ENCODE peak calls at places on chromosome 22, in five cellular contexts. I, O, J, F and T are unnamed samples.
A peak's percentile ranks its signal among the peaks of the same experiment; 100 is the strongest.

GRCh38 chr22:20610243-20610686 is 102.9 kb downstream of the MED15 start:
- DNase-seq in F (no peak), O (no peak), J (no peak), I (no peak), T (no peak)

GRCh38 chr22:36299911-36300310 is 47.0 kb downstream of the APOL1 start:
- DNase-seq in I (no peak), F (no peak), J (no peak), O (no peak), T (no peak)

GRCh38 chr22:33743756-33744155 is 176.5 kb downstream of the LARGE1 start:
- DNase-seq in O (no peak), F (no peak), J (no peak), I (peak; percentile 15), T (no peak)

GRCh38 chr22:39664485-39665200 is 94.1 kb downstream of the CACNA1I start:
- DNase-seq in O (no peak), J (no peak), I (no peak), F (no peak), T (no peak)

GRCh38 chr22:40525250-40525884 is 111.2 kb downstream of the MRTFA start:
- DNase-seq in I (peak; percentile 46), F (peak; percentile 35), J (peak; percentile 37), O (peak; percentile 50), T (no peak)

GRCh38 chr22:37750596-37751162 is 53.8 kb downstream of the TRIOBP start:
- DNase-seq in J (no peak), O (no peak), I (no peak), F (no peak), T (no peak)

GRCh38 chr22:42960146-42960509 is 54.8 kb downstream of the PACSIN2 start:
- DNase-seq in F (no peak), J (no peak), I (peak; percentile 12), O (no peak), T (no peak)

GRCh38 chr22:26825960-26826359 is 168.6 kb downstream of the MIAT start:
- DNase-seq in O (no peak), F (no peak), J (no peak), I (no peak), T (no peak)

GRCh38 chr22:21030032-21030431 is 2.3 kb downstream of the SLC7A4 start:
- DNase-seq in O (no peak), I (no peak), F (no peak), J (no peak), T (no peak)

GRCh38 chr22:23305321-23305910 is 125.1 kb downstream of the BCR start:
- DNase-seq in F (peak; percentile 85), O (peak; percentile 57), J (no peak), I (peak; percentile 80), T (peak; percentile 21)

GRCh38 chr22:42825796-42826195 is 31.3 kb downstream of the ARFGAP3 start:
- DNase-seq in J (no peak), F (no peak), O (no peak), I (no peak), T (no peak)

GRCh38 chr22:41798736-41799135 is 1.7 kb upstream of the CCDC134 start:
- DNase-seq in J (no peak), F (no peak), O (no peak), I (no peak), T (no peak)

GRCh38 chr22:17980638-17981051 is 43.7 kb downstream of the MICAL3 start:
- DNase-seq in J (peak; percentile 49), O (peak; percentile 36), I (peak; percentile 48), F (no peak), T (no peak)

GRCh38 chr22:49915610-49916009 is 2.6 kb downstream of the ALG12 start:
- DNase-seq in O (no peak), J (no peak), F (no peak), I (no peak), T (no peak)

GRCh38 chr22:46047226-46047625 is 70.3 kb upstream of the WNT7B start:
- DNase-seq in O (no peak), J (no peak), F (no peak), I (no peak), T (no peak)

GRCh38 chr22:37549704-37550059 is 10.6 kb upstream of the CDC42EP1 start:
- DNase-seq in F (peak; percentile 54), O (no peak), I (peak; percentile 50), J (no peak), T (peak; percentile 90)